ENCODE peak calls at places on chromosomes 2 and 18, in five cellular contexts. V is activated naive CD4-positive, alpha-beta T cell; Y is neural crest cell; U is A172; K is EH. T is an unnamed sample.

GRCh38 chr2:214578395-214578794 is 167.5 kb downstream of the VWC2L start:
- DNase-seq in U (no peak), K (no peak), V (no peak), Y (no peak), T (peak)

GRCh38 chr2:73982140-73982617 is 2.5 kb upstream of the TET3 start:
- DNase-seq in V (no peak), U (peak), Y (no peak), K (peak), T (peak)

GRCh38 chr2:37181726-37182684 is 6.5 kb downstream of the SULT6B1 start:
- DNase-seq in Y (no peak), K (peak), U (peak), V (no peak), T (peak)

GRCh38 chr2:71481111-71481510 is 27.8 kb downstream of the DYSF start:
- DNase-seq in V (no peak), K (no peak), U (no peak), Y (no peak), T (no peak)

GRCh38 chr2:159202568-159203071 is 83.9 kb downstream of the WDSUB1 start:
- DNase-seq in Y (no peak), K (peak), V (no peak), U (peak), T (peak)

GRCh38 chr2:29786361-29786760 is 135.0 kb downstream of the ALK start:
- DNase-seq in U (no peak), Y (no peak), K (no peak), V (no peak), T (no peak)

GRCh38 chr2:220227272-220227920 is 600.0 kb downstream of the SLC4A3 start:
- DNase-seq in U (peak), V (no peak), Y (no peak), K (peak), T (peak)

GRCh38 chr2:217875138-217875537 is 127.7 kb downstream of the TNS1 start:
- DNase-seq in Y (no peak), V (no peak), U (no peak), K (no peak), T (peak)

GRCh38 chr2:101113441-101114267 is 37.5 kb downstream of the TBC1D8 start:
- DNase-seq in V (no peak), Y (no peak), K (peak), U (peak), T (peak)

GRCh38 chr2:99643824-99644787 is 154.3 kb upstream of the REV1 start:
- DNase-seq in V (no peak), Y (no peak), U (no peak), K (peak), T (no peak)

GRCh38 chr18:75455249-75456183 is 28.0 kb upstream of the SMIM21 start:
- DNase-seq in Y (peak), K (peak), U (no peak), V (no peak), T (peak)

GRCh38 chr2:160281213-160281612 is 81.1 kb upstream of the ITGB6 start:
- DNase-seq in Y (no peak), K (no peak), V (no peak), U (no peak), T (no peak)

GRCh38 chr2:218209078-218209477 is 7.9 kb upstream of the ARPC2 start:
- DNase-seq in Y (no peak), U (no peak), K (no peak), V (no peak), T (no peak)

GRCh38 chr2:225771691-225772090 is 372.2 kb downstream of the NYAP2 start:
- DNase-seq in V (no peak), Y (no peak), U (no peak), K (no peak), T (no peak)

GRCh38 chr2:71223767-71224333 is 3.1 kb downstream of the PAIP2B start:
- DNase-seq in K (peak), Y (peak), V (no peak), U (peak), T (peak)

GRCh38 chr18:58756596-58757240 is 85.5 kb downstream of the MALT1 start:
- DNase-seq in K (no peak), V (no peak), U (no peak), Y (no peak), T (no peak)

GRCh38 chr2:19569300-19569791 is 210.9 kb upstream of the OSR1 start:
- DNase-seq in V (no peak), K (peak), U (no peak), Y (no peak), T (peak)

GRCh38 chr2:55839182-55839819 is 84.3 kb downstream of the EFEMP1 start:
- DNase-seq in U (no peak), Y (no peak), K (peak), V (no peak), T (no peak)